ENCODE peak calls at places on chromosomes 4 and X, in six cellular contexts. A is AG04450, Q is caudate nucleus, U is brain microvascular endothelial cell, D is PC-9, O is osteoblast. P is an unnamed sample.

GRCh38 chr4:41160856-41161255 is 53.5 kb downstream of the APBB2 start:
- DNase-seq in A (no peak), Q (no peak), U (peak), D (no peak), O (peak), P (no peak)

GRCh38 chrX:15384304-15384703 is at the start of gene VEGFD:
- DNase-seq in A (peak), Q (no peak), U (peak), D (no peak), O (no peak), P (no peak)

GRCh38 chrX:109840585-109840984 is 107.5 kb upstream of the ACSL4 start:
- DNase-seq in A (peak), Q (peak), U (peak), D (peak), O (peak), P (peak)

GRCh38 chrX:23662187-23662586 is 5.1 kb upstream of the PRDX4 start:
- DNase-seq in A (no peak), Q (no peak), U (no peak), D (no peak), O (no peak), P (no peak)

GRCh38 chrX:40434947-40435346 is 145.8 kb upstream of the ATP6AP2 start:
- DNase-seq in A (no peak), Q (peak), U (no peak), D (no peak), O (no peak), P (no peak)

GRCh38 chrX:149881081-149881711 is at the start of gene MAGEA8:
- DNase-seq in A (no peak), Q (no peak), U (no peak), D (no peak), O (no peak), P (no peak)

GRCh38 chr4:1177274-1178141 is 5.1 kb upstream of the SPON2 start:
- DNase-seq in A (no peak), Q (no peak), U (no peak), D (no peak), O (peak), P (no peak)

GRCh38 chr4:100295792-100296191 is 105.5 kb upstream of the DDIT4L start:
- DNase-seq in A (no peak), Q (no peak), U (peak), D (no peak), O (no peak), P (no peak)

GRCh38 chr4:6926681-6927478 is 17.3 kb downstream of the TBC1D14 start:
- DNase-seq in A (no peak), Q (no peak), U (peak), D (no peak), O (peak), P (no peak)

GRCh38 chrX:105323951-105324350 is 103.5 kb upstream of the TEX13A start:
- DNase-seq in A (no peak), Q (no peak), U (peak), D (peak), O (no peak), P (peak)

GRCh38 chrX:38117485-38117884 is 103.2 kb downstream of the SRPX start:
- DNase-seq in A (no peak), Q (no peak), U (no peak), D (no peak), O (no peak), P (no peak)

GRCh38 chrX:24536551-24536950 is 71.5 kb downstream of the PDK3 start:
- DNase-seq in A (no peak), Q (no peak), U (no peak), D (no peak), O (no peak), P (no peak)

GRCh38 chr4:154024097-154024496 is 235.2 kb upstream of the SFRP2 start:
- DNase-seq in A (no peak), Q (no peak), U (no peak), D (no peak), O (no peak), P (no peak)

GRCh38 chr4:6586715-6587325 is 11.8 kb downstream of the MAN2B2 start:
- DNase-seq in A (no peak), Q (no peak), U (no peak), D (no peak), O (no peak), P (no peak)

GRCh38 chrX:13001961-13002671 is 27.2 kb downstream of the TMSB4X start:
- DNase-seq in A (no peak), Q (no peak), U (no peak), D (peak), O (no peak), P (peak)

GRCh38 chr4:148435654-148436406 is 6.4 kb downstream of the NR3C2 start:
- DNase-seq in A (no peak), Q (no peak), U (no peak), D (no peak), O (no peak), P (no peak)

GRCh38 chrX:63958134-63958865 is 173.3 kb upstream of the ARHGEF9 start:
- DNase-seq in A (no peak), Q (no peak), U (no peak), D (no peak), O (no peak), P (no peak)

GRCh38 chr4:1246901-1247810 is 1.8 kb downstream of the CTBP1 start:
- DNase-seq in A (no peak), Q (no peak), U (no peak), D (no peak), O (peak), P (no peak)

GRCh38 chr4:1019726-1020470 is 8.5 kb downstream of the FGFRL1 start:
- DNase-seq in A (no peak), Q (no peak), U (no peak), D (no peak), O (no peak), P (no peak)

GRCh38 chr4:156255608-156256007 is 301.9 kb upstream of the CTSO start:
- DNase-seq in A (no peak), Q (no peak), U (no peak), D (no peak), O (no peak), P (no peak)

GRCh38 chr4:150150545-150151156 is 72.4 kb downstream of the DCLK2 start:
- DNase-seq in A (no peak), Q (peak), U (no peak), D (no peak), O (no peak), P (no peak)

GRCh38 chr4:106816501-106816900 is 219.6 kb downstream of the DKK2 start:
- DNase-seq in A (no peak), Q (no peak), U (peak), D (no peak), O (peak), P (no peak)

GRCh38 chr4:8543623-8544022 is 36.6 kb upstream of the GPR78 start:
- DNase-seq in A (no peak), Q (no peak), U (no peak), D (no peak), O (no peak), P (no peak)

GRCh38 chrX:55488559-55489314 is 911 bp downstream of the USP51 start:
- DNase-seq in A (no peak), Q (peak), U (peak), D (no peak), O (peak), P (no peak)

GRCh38 chr4:134906404-134907023 is 704.9 kb upstream of the PABPC4L start:
- DNase-seq in A (no peak), Q (no peak), U (no peak), D (no peak), O (no peak), P (no peak)

GRCh38 chrX:123835661-123836371 is 24.0 kb upstream of the XIAP start:
- DNase-seq in A (no peak), Q (no peak), U (peak), D (peak), O (no peak), P (no peak)

GRCh38 chrX:36198575-36198974 is 279.0 kb downstream of the CFAP47 start:
- DNase-seq in A (no peak), Q (no peak), U (no peak), D (no peak), O (no peak), P (peak)

GRCh38 chr4:65954416-65954815 is 284.1 kb upstream of the EPHA5 start:
- DNase-seq in A (no peak), Q (no peak), U (no peak), D (no peak), O (no peak), P (no peak)

GRCh38 chr4:138981930-138982390 is 33.6 kb upstream of the NOCT start:
- DNase-seq in A (peak), Q (no peak), U (peak), D (peak), O (peak), P (peak)

GRCh38 chr4:72283357-72283756 is 251.6 kb downstream of the NPFFR2 start:
- DNase-seq in A (no peak), Q (no peak), U (no peak), D (no peak), O (no peak), P (no peak)

GRCh38 chr4:156293657-156294297 is 340.1 kb upstream of the CTSO start:
- DNase-seq in A (peak), Q (no peak), U (peak), D (no peak), O (no peak), P (peak)

GRCh38 chr4:158090323-158090722 is 82.5 kb downstream of the GASK1B start:
- DNase-seq in A (no peak), Q (no peak), U (no peak), D (no peak), O (peak), P (no peak)

GRCh38 chr4:80074059-80074458 is 1.0 kb upstream of the ANTXR2 start:
- DNase-seq in A (no peak), Q (no peak), U (no peak), D (no peak), O (no peak), P (no peak)

GRCh38 chr4:80073362-80074008 is 456 bp upstream of the ANTXR2 start:
- DNase-seq in A (no peak), Q (no peak), U (no peak), D (no peak), O (no peak), P (no peak)

GRCh38 chr4:80072607-80073361 is at the start of gene ANTXR2:
- DNase-seq in A (peak), Q (peak), U (peak), D (peak), O (peak), P (peak)

GRCh38 chr4:80075995-80076394 is 3.0 kb upstream of the ANTXR2 start:
- DNase-seq in A (no peak), Q (no peak), U (no peak), D (no peak), O (peak), P (no peak)

GRCh38 chr4:80074651-80075050 is 1.6 kb upstream of the ANTXR2 start:
- DNase-seq in A (no peak), Q (no peak), U (no peak), D (no peak), O (no peak), P (no peak)
- H3K27ac ChIP-seq in A (no peak), Q (no peak), U (peak), D (no peak), O (no peak), P (peak)

DNA sequence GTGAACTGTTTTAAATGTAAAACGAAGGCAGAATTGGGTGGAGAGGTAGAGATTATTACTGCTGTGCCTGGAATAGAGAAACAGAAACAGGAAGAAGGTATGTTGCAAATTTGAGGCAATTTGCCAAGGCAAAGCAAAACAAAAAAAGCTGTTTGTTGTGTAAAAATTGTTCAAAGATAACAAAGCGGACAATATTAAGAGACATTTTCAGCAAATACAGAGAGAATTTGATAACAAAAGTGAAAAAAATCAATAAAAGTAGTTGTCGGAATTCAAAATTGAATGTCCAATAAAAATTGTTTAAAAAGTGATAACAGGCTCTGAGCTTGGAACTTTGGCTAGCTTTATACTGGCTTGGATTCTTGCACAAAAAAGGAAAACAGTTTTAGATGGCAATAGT is 14.4 kb upstream of the SMS start:
- DNase-seq in A (no peak), Q (no peak), U (no peak), D (no peak), O (no peak), P (no peak)
- H3K27ac ChIP-seq in A (peak), Q (no peak), U (peak), D (peak), O (peak), P (peak)

GRCh38 chr4:20041838-20042237 is 209.9 kb upstream of the SLIT2 start:
- DNase-seq in A (no peak), Q (no peak), U (no peak), D (no peak), O (no peak), P (no peak)
- H3K27ac ChIP-seq in A (no peak), Q (no peak), U (no peak), D (no peak), O (no peak), P (no peak)

GRCh38 chr4:169311643-169312365 is 41.0 kb upstream of the SH3RF1 start:
- DNase-seq in A (no peak), Q (peak), U (peak), D (no peak), O (peak), P (no peak)
- H3K27ac ChIP-seq in A (no peak), Q (no peak), U (no peak), D (no peak), O (no peak), P (no peak)

GRCh38 chrX:42825201-42825600 is 47.2 kb upstream of the PPP1R2C start:
- DNase-seq in A (no peak), Q (no peak), U (no peak), D (no peak), O (no peak), P (no peak)
- H3K27ac ChIP-seq in A (no peak), Q (no peak), U (no peak), D (no peak), O (no peak), P (no peak)

GRCh38 chr4:77006753-77007355 is 57.3 kb downstream of the SEPTIN11 start:
- DNase-seq in A (no peak), Q (no peak), U (no peak), D (no peak), O (no peak), P (no peak)
- H3K27ac ChIP-seq in A (peak), Q (peak), U (peak), D (peak), O (peak), P (peak)

P was measured in epithelial cell of prostate.